ENCODE peak calls at places on chromosomes 1 and 21, in ten cellular contexts. One of them, this sample, is unnamed.

GRCh38 chr1:110087812-110088738 is 17.6 kb upstream of the ALX3 start:
- DNase-seq in activated B cell treated with CpG ODN at 0.5 μM for 24 hours: no peak
- DNase-seq in glutamatergic neuron: peak
- DNase-seq in endothelial cell: peak
- DNase-seq in MCF 10A: peak
- DNase-seq in GM12865: peak
- DNase-seq in spleen: peak
- DNase-seq in A549: peak
- DNase-seq in HFF-Myc: peak
- DNase-seq in upper lobe of left lung: no peak
- DNase-seq in this sample: peak

GRCh38 chr1:18530567-18531502 is 50.1 kb downstream of the KLHDC7A start:
- DNase-seq in A549: no peak
- DNase-seq in GM12865: peak
- DNase-seq in HFF-Myc: no peak
- DNase-seq in spleen: peak
- DNase-seq in endothelial cell: no peak
- DNase-seq in glutamatergic neuron: no peak
- DNase-seq in activated B cell treated with CpG ODN at 0.5 μM for 24 hours: no peak
- DNase-seq in MCF 10A: peak
- DNase-seq in upper lobe of left lung: no peak
- DNase-seq in this sample: no peak

GRCh38 chr1:119956306-119956705 is 60.0 kb upstream of the ADAM30 start:
- DNase-seq in MCF 10A: no peak
- DNase-seq in HFF-Myc: no peak
- DNase-seq in A549: no peak
- DNase-seq in endothelial cell: no peak
- DNase-seq in activated B cell treated with CpG ODN at 0.5 μM for 24 hours: no peak
- DNase-seq in GM12865: no peak
- DNase-seq in upper lobe of left lung: no peak
- DNase-seq in spleen: no peak
- DNase-seq in glutamatergic neuron: no peak
- DNase-seq in this sample: no peak

GRCh38 chr1:36591278-36591677 is 108.6 kb upstream of the CSF3R start:
- DNase-seq in upper lobe of left lung: no peak
- DNase-seq in MCF 10A: no peak
- DNase-seq in glutamatergic neuron: no peak
- DNase-seq in spleen: peak
- DNase-seq in GM12865: no peak
- DNase-seq in A549: no peak
- DNase-seq in HFF-Myc: no peak
- DNase-seq in endothelial cell: no peak
- DNase-seq in activated B cell treated with CpG ODN at 0.5 μM for 24 hours: no peak
- DNase-seq in this sample: no peak

GRCh38 chr1:225908773-225909172 is 15.3 kb downstream of the PYCR2 start:
- DNase-seq in endothelial cell: no peak
- DNase-seq in A549: no peak
- DNase-seq in glutamatergic neuron: no peak
- DNase-seq in upper lobe of left lung: no peak
- DNase-seq in GM12865: no peak
- DNase-seq in HFF-Myc: no peak
- DNase-seq in activated B cell treated with CpG ODN at 0.5 μM for 24 hours: no peak
- DNase-seq in MCF 10A: no peak
- DNase-seq in spleen: no peak
- DNase-seq in this sample: no peak

GRCh38 chr1:208089971-208090755 is 154.0 kb downstream of the PLXNA2 start:
- DNase-seq in upper lobe of left lung: no peak
- DNase-seq in spleen: no peak
- DNase-seq in glutamatergic neuron: no peak
- DNase-seq in A549: no peak
- DNase-seq in activated B cell treated with CpG ODN at 0.5 μM for 24 hours: no peak
- DNase-seq in MCF 10A: peak
- DNase-seq in HFF-Myc: no peak
- DNase-seq in endothelial cell: no peak
- DNase-seq in GM12865: no peak
- DNase-seq in this sample: no peak

GRCh38 chr1:116334015-116334547 is 39.0 kb upstream of the ATP1A1 start:
- DNase-seq in glutamatergic neuron: no peak
- DNase-seq in HFF-Myc: no peak
- DNase-seq in MCF 10A: peak
- DNase-seq in A549: no peak
- DNase-seq in endothelial cell: no peak
- DNase-seq in upper lobe of left lung: peak
- DNase-seq in spleen: no peak
- DNase-seq in activated B cell treated with CpG ODN at 0.5 μM for 24 hours: no peak
- DNase-seq in GM12865: no peak
- DNase-seq in this sample: no peak

GRCh38 chr1:186957339-186957738 is 128.6 kb downstream of the PLA2G4A start:
- DNase-seq in MCF 10A: peak
- DNase-seq in GM12865: no peak
- DNase-seq in upper lobe of left lung: no peak
- DNase-seq in HFF-Myc: no peak
- DNase-seq in glutamatergic neuron: no peak
- DNase-seq in activated B cell treated with CpG ODN at 0.5 μM for 24 hours: no peak
- DNase-seq in endothelial cell: no peak
- DNase-seq in spleen: no peak
- DNase-seq in A549: no peak
- DNase-seq in this sample: no peak

GRCh38 chr1:62175568-62176179 is 19.0 kb upstream of the L1TD1 start:
- DNase-seq in glutamatergic neuron: peak
- DNase-seq in A549: no peak
- DNase-seq in spleen: peak
- DNase-seq in HFF-Myc: peak
- DNase-seq in MCF 10A: peak
- DNase-seq in endothelial cell: peak
- DNase-seq in activated B cell treated with CpG ODN at 0.5 μM for 24 hours: no peak
- DNase-seq in GM12865: peak
- DNase-seq in upper lobe of left lung: peak
- DNase-seq in this sample: peak

GRCh38 chr1:154742586-154742985 is 127.5 kb downstream of the KCNN3 start:
- DNase-seq in A549: no peak
- DNase-seq in upper lobe of left lung: no peak
- DNase-seq in endothelial cell: no peak
- DNase-seq in MCF 10A: no peak
- DNase-seq in glutamatergic neuron: no peak
- DNase-seq in spleen: no peak
- DNase-seq in HFF-Myc: no peak
- DNase-seq in GM12865: no peak
- DNase-seq in activated B cell treated with CpG ODN at 0.5 μM for 24 hours: no peak
- DNase-seq in this sample: no peak

GRCh38 chr1:213154056-213154677 is 103.1 kb downstream of the RPS6KC1 start:
- DNase-seq in spleen: peak
- DNase-seq in upper lobe of left lung: no peak
- DNase-seq in endothelial cell: no peak
- DNase-seq in activated B cell treated with CpG ODN at 0.5 μM for 24 hours: no peak
- DNase-seq in HFF-Myc: no peak
- DNase-seq in GM12865: no peak
- DNase-seq in A549: no peak
- DNase-seq in MCF 10A: no peak
- DNase-seq in glutamatergic neuron: no peak
- DNase-seq in this sample: no peak

GRCh38 chr1:81414417-81415087 is 386.2 kb upstream of the ADGRL2 start:
- DNase-seq in GM12865: peak
- DNase-seq in activated B cell treated with CpG ODN at 0.5 μM for 24 hours: no peak
- DNase-seq in spleen: no peak
- DNase-seq in HFF-Myc: peak
- DNase-seq in MCF 10A: peak
- DNase-seq in endothelial cell: peak
- DNase-seq in upper lobe of left lung: peak
- DNase-seq in glutamatergic neuron: peak
- DNase-seq in A549: peak
- DNase-seq in this sample: peak

GRCh38 chr1:7561936-7562728 is 209.0 kb upstream of the VAMP3 start:
- DNase-seq in glutamatergic neuron: peak
- DNase-seq in upper lobe of left lung: no peak
- DNase-seq in A549: no peak
- DNase-seq in HFF-Myc: no peak
- DNase-seq in GM12865: no peak
- DNase-seq in MCF 10A: no peak
- DNase-seq in spleen: peak
- DNase-seq in activated B cell treated with CpG ODN at 0.5 μM for 24 hours: no peak
- DNase-seq in endothelial cell: no peak
- DNase-seq in this sample: no peak

GRCh38 chr1:36080801-36081200 is 3.1 kb upstream of the TEKT2 start:
- DNase-seq in spleen: no peak
- DNase-seq in glutamatergic neuron: no peak
- DNase-seq in upper lobe of left lung: no peak
- DNase-seq in HFF-Myc: no peak
- DNase-seq in endothelial cell: no peak
- DNase-seq in A549: no peak
- DNase-seq in activated B cell treated with CpG ODN at 0.5 μM for 24 hours: no peak
- DNase-seq in GM12865: no peak
- DNase-seq in MCF 10A: peak
- DNase-seq in this sample: no peak

GRCh38 chr1:24386241-24386640 is 27.3 kb downstream of the STPG1 start:
- DNase-seq in MCF 10A: peak
- DNase-seq in HFF-Myc: no peak
- DNase-seq in upper lobe of left lung: peak
- DNase-seq in GM12865: no peak
- DNase-seq in glutamatergic neuron: no peak
- DNase-seq in endothelial cell: no peak
- DNase-seq in activated B cell treated with CpG ODN at 0.5 μM for 24 hours: no peak
- DNase-seq in A549: no peak
- DNase-seq in spleen: no peak
- DNase-seq in this sample: no peak

GRCh38 chr1:235090406-235091069 is 38.1 kb downstream of the TOMM20 start:
- DNase-seq in spleen: no peak
- DNase-seq in GM12865: no peak
- DNase-seq in activated B cell treated with CpG ODN at 0.5 μM for 24 hours: no peak
- DNase-seq in endothelial cell: peak
- DNase-seq in upper lobe of left lung: no peak
- DNase-seq in A549: no peak
- DNase-seq in glutamatergic neuron: no peak
- DNase-seq in MCF 10A: no peak
- DNase-seq in HFF-Myc: no peak
- DNase-seq in this sample: no peak
- TF ChIP-seq CTCF in spleen: no peak
- TF ChIP-seq CTCF in GM12865: no peak
- TF ChIP-seq CTCF in activated B cell treated with CpG ODN at 0.5 μM for 24 hours: no peak
- TF ChIP-seq CTCF in endothelial cell: no peak
- TF ChIP-seq CTCF in upper lobe of left lung: no peak
- TF ChIP-seq CTCF in A549: no peak
- TF ChIP-seq CTCF in glutamatergic neuron: no peak
- TF ChIP-seq CTCF in MCF 10A: no peak
- TF ChIP-seq CTCF in HFF-Myc: no peak
- TF ChIP-seq CTCF in this sample: peak

DNA sequence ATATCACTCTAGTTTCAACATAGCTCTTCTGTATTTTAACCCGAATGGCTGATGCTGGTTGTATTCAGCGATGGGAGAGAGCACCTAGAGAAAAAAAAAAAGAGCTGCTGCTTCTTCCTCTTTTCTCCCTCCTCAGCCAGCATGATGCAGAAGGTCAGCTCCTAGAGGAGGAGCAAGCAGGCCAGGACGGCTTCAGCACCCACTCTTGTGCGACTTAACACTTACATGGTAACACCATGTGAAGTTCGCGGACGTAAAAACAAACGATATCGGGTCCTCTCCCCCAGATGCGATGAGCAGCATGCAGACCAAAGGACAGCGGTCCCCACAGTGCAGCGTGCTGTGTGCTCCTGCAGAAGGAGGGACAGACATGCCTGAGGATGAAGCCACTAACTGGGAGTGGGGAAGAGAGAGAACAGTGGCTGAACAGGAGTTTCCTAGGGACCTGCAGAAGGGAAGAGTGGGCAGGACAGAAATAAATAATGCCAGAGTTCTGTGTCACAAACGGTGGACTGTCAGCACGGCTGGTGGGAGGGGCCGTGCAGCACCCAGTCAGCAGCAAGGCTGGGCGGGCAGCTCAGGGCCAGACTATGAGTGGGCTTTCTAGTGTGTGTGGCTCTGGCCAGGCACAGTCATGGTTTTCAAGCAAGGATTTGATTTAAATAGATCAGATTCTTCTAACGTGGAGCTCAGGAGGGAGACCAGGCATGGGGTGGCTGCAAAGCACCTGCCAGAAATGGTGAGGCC is 11.4 kb upstream of the B3GALT5 start:
- DNase-seq in GM12865: no peak
- DNase-seq in upper lobe of left lung: no peak
- DNase-seq in A549: no peak
- DNase-seq in HFF-Myc: no peak
- DNase-seq in activated B cell treated with CpG ODN at 0.5 μM for 24 hours: no peak
- DNase-seq in endothelial cell: no peak
- DNase-seq in MCF 10A: no peak
- DNase-seq in glutamatergic neuron: no peak
- DNase-seq in spleen: no peak
- DNase-seq in this sample: no peak
- TF ChIP-seq CTCF in GM12865: no peak
- TF ChIP-seq CTCF in upper lobe of left lung: no peak
- TF ChIP-seq CTCF in A549: no peak
- TF ChIP-seq CTCF in HFF-Myc: no peak
- TF ChIP-seq CTCF in activated B cell treated with CpG ODN at 0.5 μM for 24 hours: no peak
- TF ChIP-seq CTCF in endothelial cell: no peak
- TF ChIP-seq CTCF in MCF 10A: no peak
- TF ChIP-seq CTCF in glutamatergic neuron: no peak
- TF ChIP-seq CTCF in spleen: no peak
- TF ChIP-seq CTCF in this sample: no peak

GRCh38 chr1:5597991-5598823 is 394.0 kb downstream of the NPHP4 start:
- DNase-seq in MCF 10A: peak
- DNase-seq in glutamatergic neuron: no peak
- DNase-seq in A549: no peak
- DNase-seq in GM12865: no peak
- DNase-seq in activated B cell treated with CpG ODN at 0.5 μM for 24 hours: no peak
- DNase-seq in spleen: no peak
- DNase-seq in endothelial cell: no peak
- DNase-seq in HFF-Myc: no peak
- DNase-seq in upper lobe of left lung: no peak
- DNase-seq in this sample: no peak
- TF ChIP-seq CTCF in MCF 10A: no peak
- TF ChIP-seq CTCF in glutamatergic neuron: no peak
- TF ChIP-seq CTCF in A549: no peak
- TF ChIP-seq CTCF in GM12865: peak
- TF ChIP-seq CTCF in activated B cell treated with CpG ODN at 0.5 μM for 24 hours: no peak
- TF ChIP-seq CTCF in spleen: no peak
- TF ChIP-seq CTCF in endothelial cell: peak
- TF ChIP-seq CTCF in HFF-Myc: no peak
- TF ChIP-seq CTCF in upper lobe of left lung: no peak
- TF ChIP-seq CTCF in this sample: peak

DNA sequence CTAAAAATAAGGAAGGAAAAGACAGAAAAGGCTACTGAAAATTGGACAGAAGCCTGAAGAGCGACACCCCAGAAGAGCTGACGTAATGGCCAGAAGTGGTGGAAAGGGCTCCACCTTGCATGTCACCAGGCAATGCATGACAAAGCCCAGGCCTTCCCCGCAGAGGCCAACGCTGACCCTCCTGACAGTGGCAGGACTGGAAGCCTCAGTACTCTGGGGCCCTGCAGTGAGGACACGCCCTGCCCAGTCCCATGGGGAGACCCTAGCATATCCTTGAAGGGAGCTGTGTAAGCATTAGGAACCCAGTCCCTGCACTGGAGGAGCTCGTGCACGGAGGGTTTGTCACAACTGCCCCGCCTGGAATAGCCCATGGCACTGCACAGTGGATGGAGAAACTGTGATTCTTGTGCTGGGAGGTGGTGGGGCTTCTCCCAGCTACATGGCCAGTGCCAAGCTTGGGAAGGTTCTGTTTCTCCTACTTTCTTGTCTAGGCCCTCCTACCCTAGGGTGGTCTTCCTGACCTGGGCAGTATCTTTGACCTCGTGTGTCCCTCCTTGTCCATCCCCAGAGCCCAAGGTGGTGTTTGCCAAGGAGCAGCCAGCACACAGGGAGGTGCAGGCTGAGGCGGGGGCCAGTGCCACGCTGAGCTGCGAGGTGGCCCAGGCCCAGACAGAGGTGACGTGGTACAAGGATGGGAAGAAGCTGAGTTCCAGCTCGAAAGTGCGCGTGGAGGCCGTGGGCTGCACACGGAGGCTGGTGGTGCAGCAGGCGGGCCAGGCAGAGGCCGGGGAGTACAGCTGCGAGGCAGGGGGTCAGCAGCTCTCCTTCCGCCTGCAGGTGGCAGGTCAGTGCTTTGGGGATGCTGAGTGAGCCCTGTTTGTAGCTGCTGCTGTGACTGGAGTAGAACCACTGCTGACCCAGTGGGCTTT is 60.4 kb downstream of the OBSCN start:
- DNase-seq in MCF 10A: no peak
- DNase-seq in glutamatergic neuron: no peak
- DNase-seq in GM12865: no peak
- DNase-seq in spleen: no peak
- DNase-seq in A549: no peak
- DNase-seq in endothelial cell: peak
- DNase-seq in upper lobe of left lung: no peak
- DNase-seq in HFF-Myc: no peak
- DNase-seq in activated B cell treated with CpG ODN at 0.5 μM for 24 hours: no peak
- DNase-seq in this sample: no peak
- TF ChIP-seq CTCF in MCF 10A: no peak
- TF ChIP-seq CTCF in glutamatergic neuron: no peak
- TF ChIP-seq CTCF in GM12865: no peak
- TF ChIP-seq CTCF in spleen: no peak
- TF ChIP-seq CTCF in A549: no peak
- TF ChIP-seq CTCF in endothelial cell: no peak
- TF ChIP-seq CTCF in upper lobe of left lung: no peak
- TF ChIP-seq CTCF in HFF-Myc: no peak
- TF ChIP-seq CTCF in activated B cell treated with CpG ODN at 0.5 μM for 24 hours: no peak
- TF ChIP-seq CTCF in this sample: no peak